ENCODE peak calls at places on chromosome 12, in ten cellular contexts. One of them, this sample, is unnamed.

GRCh38 chr12:63826002-63826585 is 18.4 kb upstream of the SRGAP1 start:
- DNase-seq in heart left ventricle: no peak
- DNase-seq in astrocyte of the cerebellum: peak
- DNase-seq in cardiac fibroblast: peak
- DNase-seq in foreskin fibroblast: peak
- DNase-seq in fibroblast of pulmonary artery: peak
- DNase-seq in brain microvascular endothelial cell: peak
- DNase-seq in fibroblast of mammary gland: peak
- DNase-seq in progenitor cell of endocrine pancreas: no peak
- DNase-seq in AG04450: peak
- DNase-seq in this sample: no peak

GRCh38 chr12:113475451-113476085 is 3.9 kb upstream of the LHX5 start:
- DNase-seq in heart left ventricle: no peak
- DNase-seq in progenitor cell of endocrine pancreas: no peak
- DNase-seq in astrocyte of the cerebellum: no peak
- DNase-seq in cardiac fibroblast: no peak
- DNase-seq in foreskin fibroblast: no peak
- DNase-seq in fibroblast of mammary gland: no peak
- DNase-seq in brain microvascular endothelial cell: no peak
- DNase-seq in AG04450: no peak
- DNase-seq in fibroblast of pulmonary artery: no peak
- DNase-seq in this sample: no peak

GRCh38 chr12:51051787-51052186 is 3.7 kb downstream of the LETMD1 start:
- DNase-seq in brain microvascular endothelial cell: no peak
- DNase-seq in fibroblast of mammary gland: no peak
- DNase-seq in astrocyte of the cerebellum: no peak
- DNase-seq in fibroblast of pulmonary artery: no peak
- DNase-seq in AG04450: no peak
- DNase-seq in progenitor cell of endocrine pancreas: no peak
- DNase-seq in heart left ventricle: no peak
- DNase-seq in foreskin fibroblast: no peak
- DNase-seq in cardiac fibroblast: no peak
- DNase-seq in this sample: no peak

GRCh38 chr12:26698186-26698585 is 134.8 kb downstream of the ITPR2 start:
- DNase-seq in fibroblast of mammary gland: no peak
- DNase-seq in cardiac fibroblast: no peak
- DNase-seq in AG04450: no peak
- DNase-seq in brain microvascular endothelial cell: no peak
- DNase-seq in heart left ventricle: no peak
- DNase-seq in progenitor cell of endocrine pancreas: no peak
- DNase-seq in foreskin fibroblast: no peak
- DNase-seq in astrocyte of the cerebellum: no peak
- DNase-seq in fibroblast of pulmonary artery: no peak
- DNase-seq in this sample: no peak

GRCh38 chr12:81417056-81417455 is 339.2 kb downstream of the ACSS3 start:
- DNase-seq in foreskin fibroblast: no peak
- DNase-seq in brain microvascular endothelial cell: no peak
- DNase-seq in astrocyte of the cerebellum: no peak
- DNase-seq in fibroblast of pulmonary artery: no peak
- DNase-seq in AG04450: no peak
- DNase-seq in fibroblast of mammary gland: no peak
- DNase-seq in cardiac fibroblast: no peak
- DNase-seq in heart left ventricle: no peak
- DNase-seq in progenitor cell of endocrine pancreas: no peak
- DNase-seq in this sample: no peak

GRCh38 chr12:68611094-68611818 is 557 bp downstream of the RAP1B start:
- DNase-seq in heart left ventricle: peak
- DNase-seq in AG04450: no peak
- DNase-seq in fibroblast of mammary gland: peak
- DNase-seq in brain microvascular endothelial cell: no peak
- DNase-seq in astrocyte of the cerebellum: peak
- DNase-seq in cardiac fibroblast: peak
- DNase-seq in foreskin fibroblast: peak
- DNase-seq in progenitor cell of endocrine pancreas: peak
- DNase-seq in fibroblast of pulmonary artery: peak
- DNase-seq in this sample: peak

GRCh38 chr12:108526482-108527234 is 11.6 kb downstream of the FICD start:
- DNase-seq in fibroblast of pulmonary artery: peak
- DNase-seq in foreskin fibroblast: peak
- DNase-seq in astrocyte of the cerebellum: peak
- DNase-seq in fibroblast of mammary gland: peak
- DNase-seq in brain microvascular endothelial cell: no peak
- DNase-seq in AG04450: no peak
- DNase-seq in cardiac fibroblast: peak
- DNase-seq in heart left ventricle: no peak
- DNase-seq in progenitor cell of endocrine pancreas: no peak
- DNase-seq in this sample: no peak

GRCh38 chr12:92063641-92064040 is 82.0 kb downstream of the BTG1 start:
- DNase-seq in heart left ventricle: no peak
- DNase-seq in astrocyte of the cerebellum: no peak
- DNase-seq in fibroblast of pulmonary artery: no peak
- DNase-seq in cardiac fibroblast: no peak
- DNase-seq in brain microvascular endothelial cell: peak
- DNase-seq in foreskin fibroblast: peak
- DNase-seq in progenitor cell of endocrine pancreas: no peak
- DNase-seq in fibroblast of mammary gland: peak
- DNase-seq in AG04450: no peak
- DNase-seq in this sample: no peak

GRCh38 chr12:57475271-57476161 is 4.2 kb downstream of the ARHGAP9 start:
- DNase-seq in progenitor cell of endocrine pancreas: no peak
- DNase-seq in astrocyte of the cerebellum: no peak
- DNase-seq in AG04450: no peak
- DNase-seq in cardiac fibroblast: peak
- DNase-seq in heart left ventricle: no peak
- DNase-seq in fibroblast of mammary gland: peak
- DNase-seq in foreskin fibroblast: no peak
- DNase-seq in fibroblast of pulmonary artery: no peak
- DNase-seq in brain microvascular endothelial cell: no peak
- DNase-seq in this sample: peak

GRCh38 chr12:103495783-103496456 is at the start of gene C12orf42:
- DNase-seq in fibroblast of mammary gland: peak
- DNase-seq in foreskin fibroblast: peak
- DNase-seq in heart left ventricle: no peak
- DNase-seq in fibroblast of pulmonary artery: peak
- DNase-seq in cardiac fibroblast: peak
- DNase-seq in astrocyte of the cerebellum: no peak
- DNase-seq in progenitor cell of endocrine pancreas: peak
- DNase-seq in AG04450: no peak
- DNase-seq in brain microvascular endothelial cell: no peak
- DNase-seq in this sample: no peak

GRCh38 chr12:91778938-91779400 is 366.7 kb downstream of the BTG1 start:
- DNase-seq in fibroblast of pulmonary artery: peak
- DNase-seq in cardiac fibroblast: peak
- DNase-seq in heart left ventricle: no peak
- DNase-seq in brain microvascular endothelial cell: peak
- DNase-seq in foreskin fibroblast: peak
- DNase-seq in astrocyte of the cerebellum: peak
- DNase-seq in fibroblast of mammary gland: peak
- DNase-seq in AG04450: peak
- DNase-seq in progenitor cell of endocrine pancreas: no peak
- DNase-seq in this sample: no peak

GRCh38 chr12:1922985-1923384 is 4.5 kb upstream of the CACNA2D4 start:
- DNase-seq in cardiac fibroblast: no peak
- DNase-seq in heart left ventricle: no peak
- DNase-seq in fibroblast of pulmonary artery: no peak
- DNase-seq in fibroblast of mammary gland: no peak
- DNase-seq in progenitor cell of endocrine pancreas: no peak
- DNase-seq in foreskin fibroblast: no peak
- DNase-seq in brain microvascular endothelial cell: no peak
- DNase-seq in astrocyte of the cerebellum: no peak
- DNase-seq in AG04450: no peak
- DNase-seq in this sample: no peak

GRCh38 chr12:48000878-48001321 is 3.4 kb downstream of the COL2A1 start:
- DNase-seq in fibroblast of pulmonary artery: peak
- DNase-seq in progenitor cell of endocrine pancreas: no peak
- DNase-seq in fibroblast of mammary gland: peak
- DNase-seq in astrocyte of the cerebellum: peak
- DNase-seq in brain microvascular endothelial cell: peak
- DNase-seq in AG04450: no peak
- DNase-seq in cardiac fibroblast: peak
- DNase-seq in foreskin fibroblast: peak
- DNase-seq in heart left ventricle: no peak
- DNase-seq in this sample: peak

GRCh38 chr12:102917026-102917787 is at the start of gene PAH:
- DNase-seq in AG04450: no peak
- DNase-seq in fibroblast of pulmonary artery: no peak
- DNase-seq in astrocyte of the cerebellum: no peak
- DNase-seq in foreskin fibroblast: no peak
- DNase-seq in progenitor cell of endocrine pancreas: peak
- DNase-seq in brain microvascular endothelial cell: no peak
- DNase-seq in cardiac fibroblast: no peak
- DNase-seq in fibroblast of mammary gland: no peak
- DNase-seq in heart left ventricle: no peak
- DNase-seq in this sample: peak

GRCh38 chr12:104730761-104731160 is 227.3 kb downstream of the SLC41A2 start:
- DNase-seq in fibroblast of mammary gland: no peak
- DNase-seq in foreskin fibroblast: no peak
- DNase-seq in progenitor cell of endocrine pancreas: no peak
- DNase-seq in heart left ventricle: no peak
- DNase-seq in AG04450: no peak
- DNase-seq in brain microvascular endothelial cell: no peak
- DNase-seq in astrocyte of the cerebellum: no peak
- DNase-seq in fibroblast of pulmonary artery: no peak
- DNase-seq in cardiac fibroblast: no peak
- DNase-seq in this sample: no peak

GRCh38 chr12:104736307-104736706 is 221.8 kb downstream of the SLC41A2 start:
- DNase-seq in heart left ventricle: no peak
- DNase-seq in AG04450: peak
- DNase-seq in progenitor cell of endocrine pancreas: no peak
- DNase-seq in foreskin fibroblast: peak
- DNase-seq in cardiac fibroblast: peak
- DNase-seq in astrocyte of the cerebellum: peak
- DNase-seq in fibroblast of pulmonary artery: peak
- DNase-seq in fibroblast of mammary gland: peak
- DNase-seq in brain microvascular endothelial cell: peak
- DNase-seq in this sample: peak

GRCh38 chr12:104734541-104735075 is 223.5 kb downstream of the SLC41A2 start:
- DNase-seq in foreskin fibroblast: no peak
- DNase-seq in cardiac fibroblast: no peak
- DNase-seq in heart left ventricle: no peak
- DNase-seq in AG04450: no peak
- DNase-seq in brain microvascular endothelial cell: no peak
- DNase-seq in astrocyte of the cerebellum: no peak
- DNase-seq in progenitor cell of endocrine pancreas: no peak
- DNase-seq in fibroblast of pulmonary artery: no peak
- DNase-seq in fibroblast of mammary gland: no peak
- DNase-seq in this sample: no peak

GRCh38 chr12:104735801-104736200 is 222.3 kb downstream of the SLC41A2 start:
- DNase-seq in fibroblast of pulmonary artery: no peak
- DNase-seq in heart left ventricle: no peak
- DNase-seq in cardiac fibroblast: no peak
- DNase-seq in foreskin fibroblast: no peak
- DNase-seq in brain microvascular endothelial cell: no peak
- DNase-seq in progenitor cell of endocrine pancreas: no peak
- DNase-seq in AG04450: no peak
- DNase-seq in fibroblast of mammary gland: no peak
- DNase-seq in astrocyte of the cerebellum: no peak
- DNase-seq in this sample: no peak

GRCh38 chr12:104733717-104734175 is 224.3 kb downstream of the SLC41A2 start:
- DNase-seq in fibroblast of mammary gland: no peak
- DNase-seq in astrocyte of the cerebellum: no peak
- DNase-seq in fibroblast of pulmonary artery: no peak
- DNase-seq in heart left ventricle: no peak
- DNase-seq in cardiac fibroblast: no peak
- DNase-seq in foreskin fibroblast: no peak
- DNase-seq in brain microvascular endothelial cell: no peak
- DNase-seq in progenitor cell of endocrine pancreas: no peak
- DNase-seq in AG04450: no peak
- DNase-seq in this sample: no peak
- TF ChIP-seq CTCF in fibroblast of mammary gland: no peak
- TF ChIP-seq CTCF in astrocyte of the cerebellum: no peak
- TF ChIP-seq CTCF in fibroblast of pulmonary artery: no peak
- TF ChIP-seq CTCF in heart left ventricle: no peak
- TF ChIP-seq CTCF in cardiac fibroblast: no peak
- TF ChIP-seq CTCF in foreskin fibroblast: no peak
- TF ChIP-seq CTCF in brain microvascular endothelial cell: peak
- TF ChIP-seq CTCF in progenitor cell of endocrine pancreas: no peak
- TF ChIP-seq CTCF in AG04450: no peak
- TF ChIP-seq CTCF in this sample: no peak

DNA sequence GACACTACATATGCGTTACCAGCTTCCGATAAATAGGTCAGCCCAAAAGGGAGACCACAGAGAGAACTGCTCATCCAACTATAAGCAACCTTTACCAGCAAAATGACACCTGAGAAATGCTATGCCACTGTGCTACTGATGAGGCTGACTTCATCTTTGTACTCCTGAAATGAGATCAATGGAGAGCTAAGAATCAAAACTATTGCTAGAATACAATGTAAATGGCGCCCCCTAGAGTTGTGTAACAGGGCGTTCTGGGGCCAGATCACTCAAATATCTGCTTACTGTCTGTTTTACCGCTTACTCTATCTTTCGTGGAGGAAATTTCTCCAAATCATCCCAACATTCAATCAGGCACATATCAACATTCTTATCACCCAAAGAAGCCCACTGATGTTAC is 4.6 kb downstream of the ZNF384 start:
- DNase-seq in fibroblast of mammary gland: peak
- DNase-seq in cardiac fibroblast: peak
- DNase-seq in fibroblast of pulmonary artery: peak
- DNase-seq in progenitor cell of endocrine pancreas: no peak
- DNase-seq in foreskin fibroblast: no peak
- DNase-seq in astrocyte of the cerebellum: no peak
- DNase-seq in heart left ventricle: no peak
- DNase-seq in AG04450: no peak
- DNase-seq in brain microvascular endothelial cell: no peak
- DNase-seq in this sample: no peak
- TF ChIP-seq CTCF in fibroblast of mammary gland: peak
- TF ChIP-seq CTCF in cardiac fibroblast: peak
- TF ChIP-seq CTCF in fibroblast of pulmonary artery: peak
- TF ChIP-seq CTCF in progenitor cell of endocrine pancreas: peak
- TF ChIP-seq CTCF in foreskin fibroblast: peak
- TF ChIP-seq CTCF in astrocyte of the cerebellum: peak
- TF ChIP-seq CTCF in heart left ventricle: peak
- TF ChIP-seq CTCF in AG04450: peak
- TF ChIP-seq CTCF in brain microvascular endothelial cell: peak
- TF ChIP-seq CTCF in this sample: no peak

DNA sequence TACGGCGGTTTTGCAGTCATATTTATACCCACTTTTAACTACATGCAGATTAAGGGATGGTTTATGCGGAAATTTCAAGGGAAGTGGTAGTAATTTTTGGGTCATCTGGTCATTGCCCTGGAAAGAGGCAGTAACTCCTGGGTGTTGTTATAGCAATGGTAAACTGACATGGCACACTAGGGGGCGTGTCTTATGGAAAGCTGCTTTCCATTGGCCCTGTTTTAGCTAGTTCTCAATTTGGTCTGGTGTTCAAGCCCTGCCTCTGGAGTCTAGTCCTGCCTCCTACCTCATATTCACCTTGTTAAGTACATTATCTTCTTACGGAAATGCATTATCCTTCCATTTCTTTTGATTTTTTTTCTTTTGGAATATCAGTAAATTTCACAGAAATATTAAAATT is 1.7 kb upstream of the IAPP start:
- DNase-seq in foreskin fibroblast: no peak
- DNase-seq in fibroblast of pulmonary artery: no peak
- DNase-seq in astrocyte of the cerebellum: no peak
- DNase-seq in progenitor cell of endocrine pancreas: no peak
- DNase-seq in brain microvascular endothelial cell: no peak
- DNase-seq in heart left ventricle: no peak
- DNase-seq in cardiac fibroblast: no peak
- DNase-seq in AG04450: no peak
- DNase-seq in fibroblast of mammary gland: no peak
- DNase-seq in this sample: no peak
- TF ChIP-seq CTCF in foreskin fibroblast: no peak
- TF ChIP-seq CTCF in fibroblast of pulmonary artery: no peak
- TF ChIP-seq CTCF in astrocyte of the cerebellum: no peak
- TF ChIP-seq CTCF in progenitor cell of endocrine pancreas: no peak
- TF ChIP-seq CTCF in brain microvascular endothelial cell: no peak
- TF ChIP-seq CTCF in heart left ventricle: no peak
- TF ChIP-seq CTCF in cardiac fibroblast: no peak
- TF ChIP-seq CTCF in AG04450: no peak
- TF ChIP-seq CTCF in fibroblast of mammary gland: no peak
- TF ChIP-seq CTCF in this sample: no peak

GRCh38 chr12:15919491-15919890 is 8.4 kb downstream of the DERA start:
- DNase-seq in astrocyte of the cerebellum: no peak
- DNase-seq in fibroblast of mammary gland: no peak
- DNase-seq in heart left ventricle: no peak
- DNase-seq in brain microvascular endothelial cell: no peak
- DNase-seq in progenitor cell of endocrine pancreas: no peak
- DNase-seq in AG04450: no peak
- DNase-seq in cardiac fibroblast: peak
- DNase-seq in foreskin fibroblast: no peak
- DNase-seq in fibroblast of pulmonary artery: no peak
- DNase-seq in this sample: no peak
- TF ChIP-seq CTCF in astrocyte of the cerebellum: no peak
- TF ChIP-seq CTCF in fibroblast of mammary gland: no peak
- TF ChIP-seq CTCF in heart left ventricle: no peak
- TF ChIP-seq CTCF in brain microvascular endothelial cell: no peak
- TF ChIP-seq CTCF in progenitor cell of endocrine pancreas: no peak
- TF ChIP-seq CTCF in AG04450: no peak
- TF ChIP-seq CTCF in cardiac fibroblast: no peak
- TF ChIP-seq CTCF in foreskin fibroblast: no peak
- TF ChIP-seq CTCF in fibroblast of pulmonary artery: no peak
- TF ChIP-seq CTCF in this sample: no peak